ENCODE peak calls at places on chromosomes 11 and 22, in five cellular contexts. V is small intestine; W is stimulated activated naive CD8-positive, alpha-beta T cell treated with anti-CD3 and anti-CD28 coated beads, Interleukin-15, amount 100 ng/mL, for 72 hours; T is NCI-H1417 treated with DMSO at 0.1 percent for 48 hours; E is GM06990. I is an unnamed sample.

GRCh38 chr11:19393119-19393518 is 152.4 kb upstream of the E2F8 start:
- DNase-seq in V (no peak), W (no peak), T (no peak), E (no peak), I (no peak)

GRCh38 chr11:12376259-12376971 is 956 bp upstream of the PARVA start:
- DNase-seq in V (peak), W (no peak), T (no peak), E (no peak), I (no peak)

GRCh38 chr11:118621898-118622375 is 14.5 kb downstream of the PHLDB1 start:
- DNase-seq in V (no peak), W (no peak), T (no peak), E (no peak), I (no peak)

GRCh38 chr11:35548925-35549561 is 23.6 kb upstream of the PAMR1 start:
- DNase-seq in V (no peak), W (no peak), T (no peak), E (no peak), I (no peak)

GRCh38 chr11:95516786-95517185 is 272.8 kb downstream of the FAM76B start:
- DNase-seq in V (no peak), W (no peak), T (no peak), E (no peak), I (no peak)

GRCh38 chr11:113778111-113778910 is 1.3 kb upstream of the CLDN25 start:
- DNase-seq in V (peak), W (no peak), T (no peak), E (no peak), I (peak)

GRCh38 chr11:121892131-121892681 is 223.8 kb downstream of the BLID start:
- DNase-seq in V (no peak), W (no peak), T (no peak), E (no peak), I (no peak)

GRCh38 chr22:19825016-19825339 is 29.7 kb downstream of the GNB1L start:
- DNase-seq in V (no peak), W (no peak), T (no peak), E (no peak), I (no peak)

GRCh38 chr11:120857508-120857907 is 166.4 kb upstream of the TBCEL start:
- DNase-seq in V (no peak), W (no peak), T (no peak), E (no peak), I (no peak)

GRCh38 chr11:114314096-114314495 is 17.9 kb downstream of the NNMT start:
- DNase-seq in V (no peak), W (no peak), T (no peak), E (no peak), I (no peak)

GRCh38 chr11:104968856-104969776 is 742 bp upstream of the CASP4 start:
- DNase-seq in V (peak), W (no peak), T (no peak), E (no peak), I (no peak)

GRCh38 chr11:57248780-57249383 is 11.8 kb upstream of the APLNR start:
- DNase-seq in V (peak), W (peak), T (no peak), E (no peak), I (no peak)

GRCh38 chr22:31122532-31123291 is at the start of gene INPP5J:
- DNase-seq in V (peak), W (no peak), T (no peak), E (no peak), I (no peak)

GRCh38 chr22:20978419-20978818 is 3.7 kb upstream of the LZTR1 start:
- DNase-seq in V (no peak), W (no peak), T (no peak), E (no peak), I (no peak)

GRCh38 chr11:62223095-62223494 is 14.6 kb downstream of the SCGB2A1 start:
- DNase-seq in V (no peak), W (no peak), T (no peak), E (no peak), I (no peak)

GRCh38 chr11:92765965-92766371 is 203.5 kb upstream of the MTNR1B start:
- DNase-seq in V (no peak), W (no peak), T (no peak), E (no peak), I (no peak)

GRCh38 chr22:40008726-40009125 is 14.0 kb downstream of the FAM83F start:
- DNase-seq in V (peak), W (no peak), T (no peak), E (no peak), I (no peak)

GRCh38 chr22:49827853-49828598 is at the start of gene BRD1:
- DNase-seq in V (peak), W (peak), T (no peak), E (peak), I (no peak)

GRCh38 chr22:49565516-49565855 is 262.2 kb downstream of the BRD1 start:
- DNase-seq in V (no peak), W (no peak), T (no peak), E (no peak), I (no peak)

GRCh38 chr11:103944251-103944944 is 92.0 kb upstream of the DDI1 start:
- DNase-seq in V (peak), W (no peak), T (no peak), E (no peak), I (no peak)

GRCh38 chr11:68127791-68128681 is 6.8 kb upstream of the CHKA start:
- DNase-seq in V (peak), W (no peak), T (no peak), E (no peak), I (no peak)

GRCh38 chr11:130418756-130419155 is 9.7 kb downstream of the ADAMTS8 start:
- DNase-seq in V (no peak), W (no peak), T (no peak), E (no peak), I (no peak)

GRCh38 chr11:46389450-46390330 is 1.9 kb downstream of the CHRM4 start:
- DNase-seq in V (peak), W (peak), T (no peak), E (peak), I (no peak)

GRCh38 chr22:47807506-47807905 is 1045.1 kb downstream of the TBC1D22A start:
- DNase-seq in V (no peak), W (no peak), T (no peak), E (no peak), I (no peak)

GRCh38 chr11:37841016-37841415 is 1243.0 kb upstream of the RAG2 start:
- DNase-seq in V (no peak), W (no peak), T (no peak), E (no peak), I (no peak)

GRCh38 chr22:45919504-45920286 is 57.3 kb downstream of the WNT7B start:
- DNase-seq in V (no peak), W (no peak), T (no peak), E (no peak), I (no peak)

GRCh38 chr22:23781065-23781464 is 5.7 kb upstream of the SMARCB1 start:
- DNase-seq in V (no peak), W (no peak), T (no peak), E (no peak), I (no peak)

I was measured in NCI-H2081 treated with DMSO at 0.1 percent for 48 hours.